ENCODE peak calls at places on chromosome 1, in six cellular contexts. C is cardiac fibroblast, P is fibroblast of lung, G is H7, H is NB4, E is left ventricle myocardium inferior. M is an unnamed sample.

GRCh38 chr1:84156210-84156621 is 12.1 kb downstream of the PRKACB start:
- DNase-seq in C (peak), P (peak), G (no peak), H (no peak), E (no peak), M (peak)

GRCh38 chr1:200891774-200892157 is 2.9 kb upstream of the INAVA start:
- DNase-seq in C (no peak), P (no peak), G (peak), H (no peak), E (no peak), M (no peak)

GRCh38 chr1:223153177-223154119 is 10.4 kb upstream of the TLR5 start:
- DNase-seq in C (peak), P (peak), G (no peak), H (peak), E (no peak), M (no peak)

GRCh38 chr1:204477036-204477740 is 17.4 kb downstream of the PIK3C2B start:
- DNase-seq in C (no peak), P (peak), G (peak), H (no peak), E (no peak), M (no peak)

GRCh38 chr1:207799989-207800648 is 48.3 kb downstream of the CD46 start:
- DNase-seq in C (no peak), P (no peak), G (no peak), H (no peak), E (no peak), M (no peak)

GRCh38 chr1:234527346-234527745 is 48.4 kb upstream of the TARBP1 start:
- DNase-seq in C (no peak), P (no peak), G (no peak), H (no peak), E (no peak), M (no peak)

GRCh38 chr1:68456207-68456606 is 6.5 kb upstream of the RPE65 start:
- DNase-seq in C (no peak), P (peak), G (no peak), H (no peak), E (no peak), M (no peak)

GRCh38 chr1:22784317-22784716 is 73.7 kb downstream of the EPHB2 start:
- DNase-seq in C (no peak), P (no peak), G (no peak), H (no peak), E (no peak), M (no peak)

GRCh38 chr1:206589206-206589605 is 23.1 kb downstream of the EIF2D start:
- DNase-seq in C (peak), P (peak), G (no peak), H (no peak), E (peak), M (peak)

GRCh38 chr1:66168919-66169725 is 364.8 kb upstream of the SGIP1 start:
- DNase-seq in C (no peak), P (peak), G (no peak), H (no peak), E (no peak), M (no peak)

GRCh38 chr1:43152866-43153265 is 19.2 kb downstream of the EBNA1BP2 start:
- DNase-seq in C (no peak), P (peak), G (no peak), H (no peak), E (no peak), M (peak)

GRCh38 chr1:204363335-204364114 is 3.8 kb upstream of the PLEKHA6 start:
- DNase-seq in C (peak), P (peak), G (peak), H (peak), E (peak), M (peak)

GRCh38 chr1:94819945-94820746 is at the start of gene SLC44A3:
- DNase-seq in C (peak), P (peak), G (peak), H (peak), E (peak), M (no peak)

GRCh38 chr1:174114788-174115448 is 44.4 kb upstream of the RABGAP1L start:
- DNase-seq in C (peak), P (peak), G (peak), H (peak), E (no peak), M (peak)

GRCh38 chr1:204503122-204503912 is 8.7 kb upstream of the PIK3C2B start:
- DNase-seq in C (peak), P (peak), G (no peak), H (peak), E (no peak), M (peak)

GRCh38 chr1:42335809-42336518 is 929 bp upstream of the FOXJ3 start:
- DNase-seq in C (peak), P (peak), G (no peak), H (peak), E (no peak), M (peak)

GRCh38 chr1:10704383-10704882 is 92.0 kb downstream of the CASZ1 start:
- DNase-seq in C (no peak), P (peak), G (peak), H (no peak), E (no peak), M (no peak)

GRCh38 chr1:20069932-20070331 is at the start of gene PLA2G5:
- DNase-seq in C (peak), P (peak), G (no peak), H (no peak), E (peak), M (no peak)

GRCh38 chr1:163168053-163168452 is 34.7 kb downstream of the RGS5 start:
- DNase-seq in C (peak), P (peak), G (no peak), H (no peak), E (no peak), M (peak)

GRCh38 chr1:84253891-84254290 is 47.6 kb upstream of the SAMD13 start:
- DNase-seq in C (peak), P (peak), G (no peak), H (no peak), E (peak), M (peak)

GRCh38 chr1:45365051-45365450 is 24.8 kb upstream of the MUTYH start:
- DNase-seq in C (no peak), P (no peak), G (no peak), H (no peak), E (no peak), M (no peak)

GRCh38 chr1:19643113-19643512 is 998 bp upstream of the NBL1 start:
- DNase-seq in C (peak), P (peak), G (peak), H (no peak), E (no peak), M (peak)

GRCh38 chr1:104028670-104029069 is 279.0 kb downstream of the AMY1C start:
- DNase-seq in C (no peak), P (no peak), G (no peak), H (no peak), E (no peak), M (no peak)

GRCh38 chr1:156154317-156154749 is 948 bp downstream of the SEMA4A start:
- DNase-seq in C (no peak), P (no peak), G (no peak), H (peak), E (no peak), M (no peak)

GRCh38 chr1:28507247-28507645 is 1.4 kb downstream of the RCC1 start:
- DNase-seq in C (peak), P (no peak), G (no peak), H (peak), E (no peak), M (no peak)

GRCh38 chr1:85306236-85306635 is 29.8 kb upstream of the BCL10 start:
- DNase-seq in C (no peak), P (no peak), G (no peak), H (no peak), E (no peak), M (no peak)

GRCh38 chr1:17207046-17207445 is 2.1 kb downstream of the PADI1 start:
- DNase-seq in C (no peak), P (no peak), G (no peak), H (peak), E (peak), M (no peak)

GRCh38 chr1:234478152-234478480 is 863 bp downstream of the TARBP1 start:
- DNase-seq in C (peak), P (peak), G (peak), H (no peak), E (no peak), M (peak)

GRCh38 chr1:224435318-224435763 is 744 bp upstream of the WDR26 start:
- DNase-seq in C (peak), P (peak), G (peak), H (peak), E (no peak), M (peak)

GRCh38 chr1:110476028-110476765 is 25.2 kb downstream of the PROK1 start:
- DNase-seq in C (no peak), P (no peak), G (no peak), H (no peak), E (no peak), M (peak)

GRCh38 chr1:248828845-248829244 is 3.1 kb upstream of the SH3BP5L start:
- DNase-seq in C (peak), P (peak), G (no peak), H (peak), E (no peak), M (peak)

GRCh38 chr1:199302554-199302953 is 663.7 kb downstream of the PTPRC start:
- DNase-seq in C (peak), P (peak), G (no peak), H (no peak), E (no peak), M (peak)

GRCh38 chr1:172288611-172289010 is 131.9 kb upstream of the C1orf105 start:
- DNase-seq in C (no peak), P (no peak), G (no peak), H (no peak), E (no peak), M (no peak)

GRCh38 chr1:26787381-26787705 is 407 bp upstream of the PIGV start:
- DNase-seq in C (peak), P (peak), G (no peak), H (no peak), E (no peak), M (peak)

GRCh38 chr1:238681451-238681850 is 704.9 kb upstream of the CHRM3 start:
- DNase-seq in C (peak), P (peak), G (no peak), H (no peak), E (no peak), M (no peak)

GRCh38 chr1:13892671-13893325 is 192.8 kb downstream of the PRDM2 start:
- DNase-seq in C (no peak), P (no peak), G (peak), H (no peak), E (peak), M (no peak)

DNA sequence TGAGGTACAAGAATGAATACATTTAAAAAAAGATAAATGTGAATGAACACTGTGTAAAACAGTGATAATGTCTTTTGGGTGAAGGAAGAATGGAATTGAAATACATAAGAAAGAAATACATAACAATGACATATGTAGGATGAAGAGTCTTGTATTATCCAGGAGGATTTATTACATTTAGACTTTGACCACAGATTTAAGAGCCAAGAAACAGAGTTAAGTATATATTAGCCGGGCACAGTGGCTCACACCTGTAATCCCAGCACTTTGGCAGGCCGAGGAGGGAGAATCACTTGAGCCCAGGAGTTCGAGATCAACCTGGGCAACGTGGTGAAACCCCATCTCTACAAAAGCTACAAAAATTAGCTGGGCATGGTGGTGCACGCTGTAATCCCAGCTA is 79.7 kb downstream of the SCCPDH start:
- DNase-seq in C (no peak), P (no peak), G (no peak), H (no peak), E (no peak), M (no peak)
- H3K4me3 ChIP-seq in C (no peak), P (no peak), G (no peak), H (no peak), E (no peak), M (no peak)

DNA sequence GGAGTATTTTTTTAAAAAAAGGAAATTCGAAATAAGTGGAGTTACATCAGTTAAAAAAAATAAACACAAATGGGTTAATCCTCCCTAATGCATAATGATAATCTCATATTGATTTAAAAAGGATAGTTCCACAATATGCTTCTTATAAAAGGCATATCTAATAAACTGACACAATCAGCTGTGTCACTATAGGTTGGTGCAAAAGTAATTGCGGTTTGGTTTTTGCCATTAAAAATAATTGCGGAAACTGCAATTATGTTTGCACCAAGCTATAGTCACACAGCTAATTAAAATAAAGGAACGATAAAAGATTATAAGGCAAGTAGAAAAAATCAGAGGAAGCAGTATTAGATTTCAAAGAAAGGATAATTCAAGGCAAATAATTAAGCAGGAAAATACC is 21.0 kb upstream of the IFI44L start:
- DNase-seq in C (no peak), P (no peak), G (no peak), H (no peak), E (no peak), M (no peak)
- H3K4me3 ChIP-seq in C (no peak), P (no peak), G (no peak), H (no peak), E (no peak), M (no peak)

GRCh38 chr1:153613406-153613805 is 469 bp upstream of the S100A16 start:
- DNase-seq in C (no peak), P (no peak), G (no peak), H (no peak), E (no peak), M (no peak)
- H3K4me3 ChIP-seq in C (peak), P (peak), G (no peak), H (no peak), E (peak), M (peak)

GRCh38 chr1:227788279-227789041 is 27.0 kb upstream of the PRSS38 start:
- DNase-seq in C (no peak), P (no peak), G (peak), H (peak), E (no peak), M (peak)
- H3K4me3 ChIP-seq in C (peak), P (peak), G (peak), H (no peak), E (peak), M (peak)

GRCh38 chr1:37513795-37514349 is 694 bp downstream of the MEAF6 start:
- DNase-seq in C (peak), P (peak), G (peak), H (peak), E (no peak), M (peak)
- H3K4me3 ChIP-seq in C (peak), P (peak), G (peak), H (peak), E (peak), M (peak)

GRCh38 chr1:89670711-89671110 is 37.8 kb downstream of the LRRC8C start:
- DNase-seq in C (no peak), P (no peak), G (no peak), H (no peak), E (no peak), M (no peak)
- H3K4me3 ChIP-seq in C (no peak), P (no peak), G (no peak), H (no peak), E (no peak), M (no peak)

GRCh38 chr1:14926818-14927555 is 226.6 kb upstream of the TMEM51 start:
- DNase-seq in C (no peak), P (no peak), G (no peak), H (no peak), E (no peak), M (no peak)

GRCh38 chr1:14924455-14925325 is 228.9 kb upstream of the TMEM51 start:
- DNase-seq in C (no peak), P (peak), G (peak), H (peak), E (peak), M (no peak)

GRCh38 chr1:14926214-14926613 is 227.3 kb upstream of the TMEM51 start:
- DNase-seq in C (no peak), P (no peak), G (no peak), H (no peak), E (no peak), M (no peak)

GRCh38 chr1:14924012-14924452 is 229.5 kb upstream of the TMEM51 start:
- DNase-seq in C (peak), P (peak), G (peak), H (peak), E (peak), M (no peak)

GRCh38 chr1:14925336-14926136 is 228.0 kb upstream of the TMEM51 start:
- DNase-seq in C (no peak), P (no peak), G (no peak), H (no peak), E (no peak), M (no peak)
- H3K4me3 ChIP-seq in C (no peak), P (peak), G (no peak), H (no peak), E (peak), M (peak)

DNA sequence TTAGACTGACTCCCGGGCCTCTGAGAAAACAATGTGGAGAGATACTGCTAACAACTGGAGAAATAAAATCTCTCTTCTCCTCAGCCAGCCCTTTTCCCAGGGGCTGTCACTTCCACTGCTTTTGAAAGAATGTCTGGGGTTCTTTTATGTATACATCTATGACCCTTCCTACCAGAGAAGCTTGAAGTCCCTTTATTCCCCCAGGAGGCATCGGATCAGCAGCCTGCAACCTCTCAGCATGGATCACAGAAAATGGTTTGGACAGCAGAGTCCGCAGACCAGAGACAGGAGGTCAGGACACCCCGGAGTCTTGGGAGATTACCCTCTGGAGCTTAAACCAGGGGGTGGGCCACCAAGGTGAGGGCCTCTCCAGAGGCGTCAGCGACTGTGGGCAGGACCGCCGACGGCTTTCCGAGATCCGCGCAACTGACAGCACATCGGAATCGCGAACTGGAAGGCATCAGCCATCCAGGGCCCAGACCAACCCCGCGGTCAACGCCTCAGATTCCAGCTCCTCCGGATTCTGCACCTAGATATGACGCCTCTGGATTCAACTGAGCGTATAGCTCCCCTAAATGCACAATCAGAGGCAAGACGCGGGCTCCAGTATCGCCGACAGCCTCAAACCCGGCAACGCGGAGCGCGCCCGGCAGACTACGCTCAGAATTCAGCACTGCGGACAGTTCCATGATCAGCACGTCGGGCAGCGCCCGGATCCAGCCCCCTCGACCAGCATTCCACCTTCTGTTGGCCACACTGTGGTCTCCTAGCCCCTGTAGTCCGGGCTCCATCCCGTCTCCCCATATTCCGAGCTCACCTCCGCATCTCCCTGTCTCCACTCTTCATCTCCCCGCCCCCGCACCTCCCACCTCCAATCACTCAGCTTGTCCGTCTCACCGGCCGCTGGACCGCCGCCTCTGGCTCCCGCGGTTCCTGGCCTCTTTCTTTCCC is 854 bp downstream of the EPHA10 start:
- DNase-seq in C (peak), P (peak), G (peak), H (peak), E (no peak), M (no peak)
- H3K4me3 ChIP-seq in C (no peak), P (no peak), G (no peak), H (no peak), E (no peak), M (no peak)